ENCODE peak calls at places on chromosomes 12 and 14, in six cellular contexts. O, P, X, R, M and H are unnamed samples.
A peak's percentile ranks its signal among the peaks of the same experiment; 100 is the strongest.

GRCh38 chr12:96014932-96015599 is 18.9 kb upstream of the HAL start:
- DNase-seq in O (no peak), P (no peak), X (no peak), R (peak; percentile 49), M (no peak), H (no peak)

GRCh38 chr12:44851586-44851985 is 24.5 kb downstream of the NELL2 start:
- DNase-seq in O (no peak), P (no peak), X (no peak), R (no peak), M (no peak), H (no peak)

GRCh38 chr12:117091758-117092510 is 7.3 kb downstream of the TESC start:
- DNase-seq in O (no peak), P (no peak), X (no peak), R (no peak), M (no peak), H (no peak)

GRCh38 chr14:92987713-92988510 is 65.0 kb downstream of the CHGA start:
- DNase-seq in O (no peak), P (no peak), X (no peak), R (no peak), M (no peak), H (no peak)

GRCh38 chr14:98198385-98198784 is 1073.6 kb downstream of the BCL11B start:
- DNase-seq in O (peak; percentile 19), P (peak; percentile 55), X (peak; percentile 28), R (no peak), M (no peak), H (no peak)

GRCh38 chr12:73952304-73952703 is 585.3 kb upstream of the ATXN7L3B start:
- DNase-seq in O (no peak), P (no peak), X (no peak), R (no peak), M (no peak), H (no peak)

GRCh38 chr12:76124456-76124855 is 40.0 kb upstream of the NAP1L1 start:
- DNase-seq in O (no peak), P (no peak), X (no peak), R (no peak), M (no peak), H (peak; percentile 49)

GRCh38 chr12:54304187-54304810 is 3.5 kb upstream of the NFE2 start:
- DNase-seq in O (peak; percentile 69), P (peak; percentile 32), X (peak; percentile 72), R (peak; percentile 56), M (peak; percentile 79), H (no peak)

GRCh38 chr12:6936642-6937480 is 6.8 kb upstream of the RNU7-1 start:
- DNase-seq in O (no peak), P (peak; percentile 52), X (no peak), R (no peak), M (no peak), H (no peak)

GRCh38 chr12:1883513-1883912 is 34.9 kb downstream of the CACNA2D4 start:
- DNase-seq in O (no peak), P (no peak), X (no peak), R (no peak), M (no peak), H (no peak)

GRCh38 chr14:102279688-102280348 is 25.1 kb downstream of the MOK start:
- DNase-seq in O (no peak), P (no peak), X (peak; percentile 100), R (peak; percentile 73), M (no peak), H (peak; percentile 92)

GRCh38 chr14:27553820-27554219 is 956.0 kb upstream of the NOVA1 start:
- DNase-seq in O (no peak), P (no peak), X (no peak), R (peak; percentile 0), M (no peak), H (no peak)

GRCh38 chr12:15996254-15996653 is 85.1 kb downstream of the DERA start:
- DNase-seq in O (peak; percentile 38), P (no peak), X (no peak), R (peak; percentile 19), M (peak; percentile 38), H (peak; percentile 63)

GRCh38 chr14:23727566-23728335 is 91.6 kb downstream of the DHRS2 start:
- DNase-seq in O (no peak), P (no peak), X (peak; percentile 73), R (peak; percentile 27), M (no peak), H (no peak)

DNA sequence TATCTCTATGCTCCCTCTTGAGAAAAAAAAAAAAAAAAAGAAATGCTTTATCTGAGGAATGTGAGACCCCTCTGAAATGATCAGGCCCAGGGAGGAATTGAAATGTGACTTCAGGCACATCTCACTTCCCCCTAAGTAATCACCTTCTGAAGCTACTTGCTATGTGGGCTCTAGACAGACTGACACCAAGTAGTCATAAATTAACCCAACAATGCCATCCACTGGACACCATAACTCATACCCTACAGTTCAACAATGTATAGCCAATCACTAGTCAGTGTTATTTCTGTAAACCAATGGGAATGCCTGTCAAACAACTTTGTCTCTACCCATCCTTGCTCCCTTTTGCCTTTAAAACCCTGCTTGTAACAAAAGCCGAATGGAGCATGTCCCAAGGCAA is 182.8 kb upstream of the TMPO start:
- DNase-seq in O (no peak), P (no peak), X (no peak), R (no peak), M (no peak), H (no peak)
- H3K27me3 ChIP-seq in O (no peaks in the 10 kb centered on the region), P (no peaks in the 10 kb centered on the region), X (no peaks in the 10 kb centered on the region), R (no peaks in the 10 kb centered on the region), M (no peaks in the 10 kb centered on the region), H (peaks cover 17% of the 10 kb centered on the region)

GRCh38 chr12:103442822-103443221 is 52.9 kb downstream of the C12orf42 start:
- DNase-seq in O (no peak), P (no peak), X (no peak), R (no peak), M (no peak), H (no peak)

GRCh38 chr12:103444983-103445382 is 50.8 kb downstream of the C12orf42 start:
- DNase-seq in O (no peak), P (no peak), X (no peak), R (no peak), M (no peak), H (no peak)

GRCh38 chr12:103442187-103442564 is 53.6 kb downstream of the C12orf42 start:
- DNase-seq in O (no peak), P (no peak), X (no peak), R (no peak), M (no peak), H (no peak)

GRCh38 chr12:103441437-103442186 is 54.2 kb downstream of the C12orf42 start:
- DNase-seq in O (peak; percentile 25), P (peak; percentile 40), X (no peak), R (no peak), M (no peak), H (no peak)
- H3K4me3 ChIP-seq in O (no peak overlapping the region), P (peak overlapping the region; percentile 19), X (no peak overlapping the region), R (no peak overlapping the region), M (no peak overlapping the region), H (no peak overlapping the region)

DNA sequence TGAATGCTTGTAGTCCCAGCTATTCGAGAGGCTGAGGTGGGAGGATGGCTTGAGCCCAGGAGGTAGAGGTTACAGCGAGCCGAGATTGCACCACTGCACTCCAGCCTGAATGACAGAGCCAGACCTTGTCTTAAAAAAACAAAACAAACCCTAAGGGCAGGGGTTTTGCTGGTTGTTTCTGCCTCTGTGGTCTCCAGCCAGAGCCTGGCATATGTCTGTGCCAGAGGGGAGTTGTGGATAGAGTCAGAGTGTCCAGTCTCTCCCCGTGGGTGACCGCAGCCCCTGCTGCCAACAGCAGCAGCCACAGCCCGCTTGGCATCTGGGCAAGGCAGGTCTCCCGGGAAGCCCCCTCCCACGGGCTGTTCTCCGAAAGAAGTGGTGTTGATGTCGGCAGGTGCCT is 37.6 kb downstream of the MVK start:
- DNase-seq in O (no peak), P (no peak), X (no peak), R (no peak), M (no peak), H (no peak)
- H3K27me3 ChIP-seq in O (peaks cover 38% of the 10 kb centered on the region), P (no peaks in the 10 kb centered on the region), X (peaks cover 10% of the 10 kb centered on the region), R (peaks cover 34% of the 10 kb centered on the region), M (peaks cover 4% of the 10 kb centered on the region), H (peaks cover 10% of the 10 kb centered on the region)

GRCh38 chr14:51180577-51180976 is 59.5 kb upstream of the TMX1 start:
- DNase-seq in O (no peak), P (no peak), X (no peak), R (no peak), M (no peak), H (no peak)
- H3K4me3 ChIP-seq in O (no peak overlapping the region), P (no peak overlapping the region), X (no peak overlapping the region), R (no peak overlapping the region), M (no peak overlapping the region), H (no peak overlapping the region)

GRCh38 chr12:131095826-131096680 is 142.3 kb downstream of the ADGRD1 start:
- DNase-seq in O (no peak), P (no peak), X (no peak), R (no peak), M (no peak), H (no peak)
- H3K27me3 ChIP-seq in O (no peaks in the 10 kb centered on the region), P (no peaks in the 10 kb centered on the region), X (no peaks in the 10 kb centered on the region), R (no peaks in the 10 kb centered on the region), M (no peaks in the 10 kb centered on the region), H (no peaks in the 10 kb centered on the region)

DNA sequence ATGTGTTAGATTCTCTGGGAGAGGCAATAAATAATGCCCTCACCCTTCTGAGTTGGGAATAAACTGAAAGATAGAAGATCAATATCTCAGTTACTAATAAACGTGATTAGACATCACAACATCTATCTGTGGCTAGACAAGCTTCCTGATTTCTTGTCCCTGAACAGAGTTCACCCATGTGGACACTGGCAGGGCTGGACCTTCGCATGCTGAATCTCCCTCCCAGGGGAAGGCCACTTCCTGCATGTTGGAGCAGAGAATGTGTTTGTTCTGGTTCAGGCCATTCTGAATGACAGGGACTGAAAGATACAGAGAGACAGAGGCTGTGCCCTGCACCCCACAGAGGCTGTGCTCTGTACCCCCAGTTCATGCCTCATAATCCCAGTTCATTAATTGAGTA is 132.6 kb downstream of the SLC38A1 start:
- DNase-seq in O (no peak), P (no peak), X (no peak), R (no peak), M (no peak), H (no peak)
- H3K4me3 ChIP-seq in O (no peak overlapping the region), P (no peak overlapping the region), X (no peak overlapping the region), R (no peak overlapping the region), M (no peak overlapping the region), H (no peak overlapping the region)

DNA sequence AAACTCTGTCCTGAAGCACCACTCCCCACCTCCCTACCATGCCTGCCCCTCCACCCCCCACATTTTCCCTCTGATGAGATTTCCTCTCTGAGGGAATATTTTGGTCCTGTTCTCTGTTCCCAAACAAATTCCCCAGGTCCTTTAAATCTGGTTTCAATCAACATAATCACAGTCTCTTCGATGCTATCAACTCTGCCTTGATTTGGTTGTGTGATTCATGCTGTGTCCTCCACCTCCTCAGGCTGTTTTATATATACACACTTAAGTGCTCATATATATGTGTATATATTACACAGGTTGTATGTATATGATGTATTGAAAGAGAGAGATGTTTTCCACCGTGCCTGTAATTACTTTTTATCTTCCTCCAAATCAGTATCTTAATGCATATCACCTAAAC is 36.0 kb downstream of the NTF3 start:
- DNase-seq in O (no peak), P (no peak), X (peak; percentile 21), R (no peak), M (no peak), H (no peak)
- H3K27me3 ChIP-seq in O (no peaks in the 10 kb centered on the region), P (no peaks in the 10 kb centered on the region), X (no peaks in the 10 kb centered on the region), R (no peaks in the 10 kb centered on the region), M (no peaks in the 10 kb centered on the region), H (no peaks in the 10 kb centered on the region)

GRCh38 chr12:9813821-9814798 is 13.2 kb upstream of the KLRF1 start:
- DNase-seq in O (peak; percentile 82), P (peak; percentile 92), X (peak; percentile 27), R (peak; percentile 36), M (peak; percentile 51), H (peak; percentile 44)
- H3K4me3 ChIP-seq in O (no peak overlapping the region), P (peak overlapping the region; percentile 65), X (no peak overlapping the region), R (no peak overlapping the region), M (no peak overlapping the region), H (no peak overlapping the region)